ENCODE peak calls at places on chromosomes 7 and 10, in seven cellular contexts. S is thyroid gland, Q is A673, G is neural progenitor cell, Y is aorta, B is right atrium auricular region, L is left ventricle myocardium inferior. Z is an unnamed sample. For H3K36me3, the result is how much of the 10 kb centered on the place peaks cover.

GRCh38 chr10:653991-654646 is 35.3 kb downstream of the DIP2C start:
- DNase-seq in Q (no peak), B (no peak), L (no peak), S (no peak), Y (no peak), G (no peak), Z (no peak)

GRCh38 chr7:124318716-124319115 is 285.8 kb upstream of the TMEM229A start:
- DNase-seq in Y (no peak), S (no peak), Q (no peak), B (no peak), G (no peak), L (no peak), Z (no peak)

GRCh38 chr10:50648089-50648934 is 24.6 kb upstream of the SGMS1 start:
- DNase-seq in S (no peak), G (no peak), L (no peak), Y (no peak), Q (no peak), B (no peak), Z (peak)

GRCh38 chr10:88004451-88004850 is 141.0 kb downstream of the PTEN start:
- DNase-seq in Y (no peak), S (no peak), B (no peak), Q (peak), L (no peak), G (no peak), Z (no peak)

GRCh38 chr7:75971961-75972763 is 22.2 kb downstream of the TMEM120A start:
- DNase-seq in G (peak), B (peak), Q (peak), L (peak), Y (peak), S (no peak), Z (peak)

GRCh38 chr7:131109011-131109756 is 218.5 kb upstream of the MKLN1 start:
- DNase-seq in Q (peak), S (no peak), B (no peak), G (no peak), Y (no peak), L (no peak), Z (no peak)

GRCh38 chr7:73718905-73719805 is at the start of gene STX1A:
- DNase-seq in S (peak), B (no peak), Y (peak), G (peak), Q (peak), L (peak), Z (no peak)

GRCh38 chr7:16627236-16627635 is 18.3 kb downstream of the ANKMY2 start:
- DNase-seq in B (no peak), G (no peak), Y (no peak), L (no peak), Q (no peak), S (no peak), Z (no peak)

GRCh38 chr10:111560042-111560441 is 483.2 kb downstream of the ADRA2A start:
- DNase-seq in L (no peak), G (no peak), B (no peak), Y (no peak), S (no peak), Q (no peak), Z (no peak)

GRCh38 chr10:33263453-33263852 is 71.0 kb downstream of the NRP1 start:
- DNase-seq in Y (no peak), L (no peak), Q (no peak), S (no peak), B (no peak), G (no peak), Z (no peak)

GRCh38 chr10:127039435-127039834 is 134.2 kb downstream of the DOCK1 start:
- DNase-seq in Y (no peak), S (no peak), B (peak), Q (no peak), G (no peak), L (no peak), Z (no peak)

DNA sequence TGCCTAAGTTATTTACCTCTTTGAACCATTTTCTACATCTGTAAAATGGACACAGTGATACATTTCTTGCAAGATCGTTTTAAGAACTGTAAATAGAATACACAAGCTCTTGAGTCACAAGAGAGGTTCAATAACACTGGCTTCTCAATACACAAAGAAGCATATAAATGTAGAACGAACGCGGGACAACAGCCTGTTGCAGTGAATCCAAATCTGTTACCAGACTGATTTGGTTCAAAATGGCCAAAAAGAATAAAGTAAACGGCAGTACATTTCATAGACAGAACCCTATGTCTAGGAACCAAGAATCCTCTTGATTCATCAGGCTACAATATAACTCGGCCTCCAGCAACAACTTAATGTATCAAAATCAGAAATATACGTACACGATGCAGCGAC is 701 bp downstream of the MTPAP start:
- DNase-seq in Q (no peak), Y (no peak), B (no peak), L (no peak), G (no peak), S (no peak), Z (no peak)
- H3K27ac ChIP-seq in Q (peak), Y (no peak), B (peak), L (peak), G (no peak), S (peak), Z (peak)

GRCh38 chr7:55553087-55553345 is 19.3 kb downstream of the VOPP1 start:
- DNase-seq in S (no peak), Q (no peak), Y (no peak), L (no peak), G (no peak), B (no peak), Z (no peak)
- H3K4me3 ChIP-seq in S (no peak), Q (no peak), Y (no peak), L (peak), G (no peak), B (no peak), Z (no peak)

GRCh38 chr7:92508949-92509348 is 19.4 kb downstream of the PEX1 start:
- DNase-seq in Y (no peak), S (no peak), B (no peak), G (no peak), Q (no peak), L (no peak), Z (no peak)

GRCh38 chr7:92506363-92506762 is 22.0 kb downstream of the PEX1 start:
- DNase-seq in S (no peak), B (no peak), Y (no peak), Q (no peak), G (no peak), L (no peak), Z (no peak)

GRCh38 chr7:92503767-92504166 is 24.6 kb downstream of the PEX1 start:
- DNase-seq in Q (no peak), B (no peak), Y (no peak), G (no peak), S (no peak), L (no peak), Z (no peak)

GRCh38 chr7:92504563-92504962 is 23.8 kb downstream of the PEX1 start:
- DNase-seq in L (no peak), G (no peak), Q (no peak), B (no peak), Y (no peak), S (no peak), Z (no peak)
- H3K36me3 ChIP-seq in L (half or more), G (under half), Q (under half), B (under half), Y (under half), S (under half), Z (half or more)

GRCh38 chr7:157827863-157828160 is 491.0 kb downstream of the DNAJB6 start:
- DNase-seq in S (no peak), G (no peak), Y (peak), L (no peak), B (no peak), Q (no peak), Z (no peak)
- H3K27ac ChIP-seq in S (no peak), G (no peak), Y (no peak), L (no peak), B (no peak), Q (no peak), Z (no peak)

DNA sequence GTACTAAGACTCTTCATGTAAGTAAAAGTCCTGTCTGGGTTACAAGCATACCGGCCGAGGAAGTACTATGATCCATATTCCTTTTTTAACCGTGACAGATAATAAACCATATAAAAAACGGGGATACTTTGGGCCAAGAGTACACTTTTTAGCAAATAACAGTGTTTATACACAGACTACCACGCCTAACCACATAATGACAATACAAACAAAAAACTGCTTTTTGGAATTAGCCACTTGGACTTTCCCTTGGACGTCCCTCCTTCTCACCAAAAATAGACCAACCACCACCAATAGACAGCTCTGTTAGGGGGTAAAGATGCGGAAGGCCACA is 809 bp downstream of the MINDY3 start:
- DNase-seq in S (no peak), Y (no peak), Q (no peak), L (no peak), G (no peak), B (no peak), Z (no peak)
- H3K4me3 ChIP-seq in S (peak), Y (peak), Q (peak), L (peak), G (peak), B (peak), Z (peak)

Z was measured in esophagus muscularis mucosa.